ENCODE peak calls at places on chromosomes 3 and 15, in four cellular contexts. One of them, this sample, is unnamed.

GRCh38 chr3:169083126-169083525 is 580.4 kb downstream of the MECOM start:
- DNase-seq in CD4-positive, CD25-positive, alpha-beta regulatory T cell: no peak
- DNase-seq in CD8-positive, alpha-beta memory T cell: no peak
- DNase-seq in lower lobe of right lung: no peak
- DNase-seq in this sample: no peak

GRCh38 chr3:170703121-170703588 is 117.3 kb upstream of the SLC7A14 start:
- DNase-seq in CD4-positive, CD25-positive, alpha-beta regulatory T cell: no peak
- DNase-seq in CD8-positive, alpha-beta memory T cell: no peak
- DNase-seq in lower lobe of right lung: no peak
- DNase-seq in this sample: peak

GRCh38 chr3:156899951-156900350 is 73.8 kb downstream of the LEKR1 start:
- DNase-seq in CD4-positive, CD25-positive, alpha-beta regulatory T cell: no peak
- DNase-seq in CD8-positive, alpha-beta memory T cell: no peak
- DNase-seq in lower lobe of right lung: no peak
- DNase-seq in this sample: no peak

GRCh38 chr3:124619887-124620599 is 110.2 kb upstream of the UMPS start:
- DNase-seq in CD4-positive, CD25-positive, alpha-beta regulatory T cell: peak
- DNase-seq in CD8-positive, alpha-beta memory T cell: peak
- DNase-seq in lower lobe of right lung: no peak
- DNase-seq in this sample: no peak

GRCh38 chr3:14413381-14414071 is 11.1 kb downstream of the SLC6A6 start:
- DNase-seq in CD4-positive, CD25-positive, alpha-beta regulatory T cell: no peak
- DNase-seq in CD8-positive, alpha-beta memory T cell: no peak
- DNase-seq in lower lobe of right lung: peak
- DNase-seq in this sample: no peak

GRCh38 chr3:194504146-194504545 is 17.3 kb upstream of the ATP13A3 start:
- DNase-seq in CD4-positive, CD25-positive, alpha-beta regulatory T cell: no peak
- DNase-seq in CD8-positive, alpha-beta memory T cell: no peak
- DNase-seq in lower lobe of right lung: no peak
- DNase-seq in this sample: no peak

GRCh38 chr3:1943395-1944118 is 155.1 kb upstream of the CNTN4 start:
- DNase-seq in CD4-positive, CD25-positive, alpha-beta regulatory T cell: no peak
- DNase-seq in CD8-positive, alpha-beta memory T cell: no peak
- DNase-seq in lower lobe of right lung: no peak
- DNase-seq in this sample: no peak

GRCh38 chr3:131329774-131330173 is 51.8 kb upstream of the NUDT16 start:
- DNase-seq in CD4-positive, CD25-positive, alpha-beta regulatory T cell: no peak
- DNase-seq in CD8-positive, alpha-beta memory T cell: no peak
- DNase-seq in lower lobe of right lung: no peak
- DNase-seq in this sample: no peak

GRCh38 chr15:40787991-40788390 is 18.2 kb downstream of the C15orf62 start:
- DNase-seq in CD4-positive, CD25-positive, alpha-beta regulatory T cell: no peak
- DNase-seq in CD8-positive, alpha-beta memory T cell: no peak
- DNase-seq in lower lobe of right lung: peak
- DNase-seq in this sample: no peak

GRCh38 chr15:80779658-80780415 is 667 bp downstream of the CEMIP start:
- DNase-seq in CD4-positive, CD25-positive, alpha-beta regulatory T cell: no peak
- DNase-seq in CD8-positive, alpha-beta memory T cell: no peak
- DNase-seq in lower lobe of right lung: no peak
- DNase-seq in this sample: peak

GRCh38 chr3:67460841-67461240 is 193.6 kb downstream of the SUCLG2 start:
- DNase-seq in CD4-positive, CD25-positive, alpha-beta regulatory T cell: no peak
- DNase-seq in CD8-positive, alpha-beta memory T cell: no peak
- DNase-seq in lower lobe of right lung: no peak
- DNase-seq in this sample: no peak

GRCh38 chr15:80210612-80211554 is 41.1 kb downstream of the CTXND1 start:
- DNase-seq in CD4-positive, CD25-positive, alpha-beta regulatory T cell: no peak
- DNase-seq in CD8-positive, alpha-beta memory T cell: no peak
- DNase-seq in lower lobe of right lung: no peak
- DNase-seq in this sample: no peak

GRCh38 chr3:137763594-137763938 is 549 bp upstream of the SOX14 start:
- DNase-seq in CD4-positive, CD25-positive, alpha-beta regulatory T cell: no peak
- DNase-seq in CD8-positive, alpha-beta memory T cell: no peak
- DNase-seq in lower lobe of right lung: no peak
- DNase-seq in this sample: no peak

GRCh38 chr3:179322481-179323196 is at the start of gene ZNF639:
- DNase-seq in CD4-positive, CD25-positive, alpha-beta regulatory T cell: peak
- DNase-seq in CD8-positive, alpha-beta memory T cell: peak
- DNase-seq in lower lobe of right lung: peak
- DNase-seq in this sample: peak

GRCh38 chr3:40800343-40800742 is 275.6 kb downstream of the ZNF621 start:
- DNase-seq in CD4-positive, CD25-positive, alpha-beta regulatory T cell: no peak
- DNase-seq in CD8-positive, alpha-beta memory T cell: no peak
- DNase-seq in lower lobe of right lung: no peak
- DNase-seq in this sample: peak

GRCh38 chr3:13125092-13126015 is 52.1 kb upstream of the IQSEC1 start:
- DNase-seq in CD4-positive, CD25-positive, alpha-beta regulatory T cell: no peak
- DNase-seq in CD8-positive, alpha-beta memory T cell: no peak
- DNase-seq in lower lobe of right lung: peak
- DNase-seq in this sample: no peak

GRCh38 chr3:40120816-40121215 is 188.7 kb upstream of the EIF1B start:
- DNase-seq in CD4-positive, CD25-positive, alpha-beta regulatory T cell: no peak
- DNase-seq in CD8-positive, alpha-beta memory T cell: no peak
- DNase-seq in lower lobe of right lung: no peak
- DNase-seq in this sample: peak

GRCh38 chr3:28915711-28916481 is 365.0 kb upstream of the RBMS3 start:
- DNase-seq in CD4-positive, CD25-positive, alpha-beta regulatory T cell: no peak
- DNase-seq in CD8-positive, alpha-beta memory T cell: no peak
- DNase-seq in lower lobe of right lung: peak
- DNase-seq in this sample: peak

GRCh38 chr3:17806201-17806600 is 63.8 kb upstream of the TBC1D5 start:
- DNase-seq in CD4-positive, CD25-positive, alpha-beta regulatory T cell: peak
- DNase-seq in CD8-positive, alpha-beta memory T cell: peak
- DNase-seq in lower lobe of right lung: no peak
- DNase-seq in this sample: no peak

GRCh38 chr3:38646630-38647029 is 2.9 kb downstream of the SCN5A start:
- DNase-seq in CD4-positive, CD25-positive, alpha-beta regulatory T cell: no peak
- DNase-seq in CD8-positive, alpha-beta memory T cell: no peak
- DNase-seq in lower lobe of right lung: no peak
- DNase-seq in this sample: no peak

GRCh38 chr3:105351821-105352220 is 14.9 kb upstream of the ALCAM start:
- DNase-seq in CD4-positive, CD25-positive, alpha-beta regulatory T cell: no peak
- DNase-seq in CD8-positive, alpha-beta memory T cell: no peak
- DNase-seq in lower lobe of right lung: no peak
- DNase-seq in this sample: peak

GRCh38 chr3:158644345-158644908 is at the start of gene GFM1:
- DNase-seq in CD4-positive, CD25-positive, alpha-beta regulatory T cell: peak
- DNase-seq in CD8-positive, alpha-beta memory T cell: peak
- DNase-seq in lower lobe of right lung: peak
- DNase-seq in this sample: peak

GRCh38 chr3:180617049-180617448 is 15.1 kb downstream of the TTC14 start:
- DNase-seq in CD4-positive, CD25-positive, alpha-beta regulatory T cell: no peak
- DNase-seq in CD8-positive, alpha-beta memory T cell: no peak
- DNase-seq in lower lobe of right lung: no peak
- DNase-seq in this sample: no peak
- H3K27ac ChIP-seq in CD4-positive, CD25-positive, alpha-beta regulatory T cell: no peak
- H3K27ac ChIP-seq in CD8-positive, alpha-beta memory T cell: no peak
- H3K27ac ChIP-seq in lower lobe of right lung: no peak
- H3K27ac ChIP-seq in this sample: no peak

DNA sequence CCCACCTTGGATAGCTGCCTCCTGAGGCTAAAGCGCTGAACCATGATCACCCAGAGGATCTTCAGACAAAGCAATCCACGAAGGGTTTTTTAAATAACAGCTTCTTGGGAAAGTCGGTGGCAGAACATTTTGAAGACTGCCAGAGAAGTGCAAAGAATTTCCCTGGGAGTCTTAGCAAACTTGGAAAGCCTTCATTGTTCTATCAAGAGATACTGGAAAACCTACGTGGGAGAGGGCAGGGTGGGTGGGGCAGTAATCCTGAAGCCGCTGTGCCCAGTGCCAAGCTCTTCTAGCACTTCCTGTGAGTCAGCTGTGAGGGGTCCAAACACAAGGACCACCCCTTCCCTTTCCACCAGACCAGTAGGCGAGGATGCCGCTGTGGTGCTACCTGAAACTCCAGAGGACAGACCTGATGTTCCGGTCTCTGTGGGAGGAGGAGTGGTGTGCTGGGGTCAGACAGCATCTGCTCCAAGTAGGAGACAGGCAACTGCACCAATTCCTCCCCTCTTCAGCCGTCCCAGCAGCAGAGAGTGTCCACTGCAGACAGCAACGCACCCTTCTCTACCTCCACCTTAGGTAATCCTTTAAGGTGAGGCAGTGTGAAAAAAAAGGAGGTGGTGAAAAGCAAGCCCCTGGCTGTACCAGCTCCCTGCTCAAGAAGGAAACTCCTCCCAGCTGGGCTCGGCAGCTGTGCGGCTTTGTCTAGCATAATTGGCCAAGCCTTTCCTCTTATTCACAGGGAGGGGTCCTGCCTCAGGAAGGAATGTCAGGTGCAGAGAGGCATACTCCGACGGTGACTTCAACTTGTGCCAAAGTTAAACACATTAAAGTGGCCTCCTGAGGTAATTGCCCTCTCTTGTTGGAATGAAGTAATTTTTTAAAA is 99.0 kb downstream of the TMCC1 start:
- DNase-seq in CD4-positive, CD25-positive, alpha-beta regulatory T cell: no peak
- DNase-seq in CD8-positive, alpha-beta memory T cell: no peak
- DNase-seq in lower lobe of right lung: peak
- DNase-seq in this sample: peak
- H3K27ac ChIP-seq in CD4-positive, CD25-positive, alpha-beta regulatory T cell: no peak
- H3K27ac ChIP-seq in CD8-positive, alpha-beta memory T cell: no peak
- H3K27ac ChIP-seq in lower lobe of right lung: peak
- H3K27ac ChIP-seq in this sample: peak

GRCh38 chr3:147419062-147419701 is 10.0 kb downstream of the ZIC1 start:
- DNase-seq in CD4-positive, CD25-positive, alpha-beta regulatory T cell: no peak
- DNase-seq in CD8-positive, alpha-beta memory T cell: no peak
- DNase-seq in lower lobe of right lung: no peak
- DNase-seq in this sample: peak
- H3K27ac ChIP-seq in CD4-positive, CD25-positive, alpha-beta regulatory T cell: no peak
- H3K27ac ChIP-seq in CD8-positive, alpha-beta memory T cell: no peak
- H3K27ac ChIP-seq in lower lobe of right lung: no peak
- H3K27ac ChIP-seq in this sample: no peak

DNA sequence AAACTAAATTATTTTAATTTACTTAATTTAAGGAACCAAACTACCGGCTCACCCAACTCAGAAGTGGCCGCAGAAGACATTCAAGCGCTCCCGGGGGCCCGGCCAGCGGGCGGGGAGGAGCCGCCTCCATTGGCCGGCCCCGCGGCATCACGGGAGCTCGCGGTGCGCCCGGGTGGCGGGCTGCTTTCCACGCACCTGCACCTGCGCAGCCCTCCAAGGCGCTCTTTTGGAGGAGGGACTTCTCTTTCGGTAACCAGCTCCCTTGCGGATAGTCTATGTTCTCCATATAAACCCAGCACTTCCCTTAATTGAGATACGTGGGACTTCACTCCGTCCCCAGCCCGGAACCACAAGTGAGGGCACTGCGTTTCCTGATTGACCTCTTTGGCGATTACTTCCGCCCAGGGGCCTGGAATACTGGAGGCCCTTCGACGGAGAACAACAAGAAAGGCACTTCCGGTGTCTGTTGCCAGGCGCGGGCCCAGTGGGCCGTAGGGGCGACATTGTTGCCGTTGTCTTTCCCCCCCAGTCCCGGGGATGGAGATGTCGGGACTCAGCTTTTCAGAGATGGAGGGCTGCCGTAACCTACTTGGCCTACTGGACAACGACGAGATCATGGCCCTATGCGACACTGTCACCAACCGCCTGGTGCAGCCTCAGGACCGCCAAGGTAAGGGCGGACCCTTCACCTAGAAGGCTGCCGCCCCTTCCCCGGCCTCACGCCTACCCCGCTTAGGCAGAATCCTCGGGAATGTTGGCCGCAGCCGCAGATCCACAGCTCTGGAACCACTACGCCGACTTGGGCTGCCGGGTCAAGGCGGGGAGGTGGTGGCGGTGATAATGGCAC is at the start of gene C3orf38:
- DNase-seq in CD4-positive, CD25-positive, alpha-beta regulatory T cell: peak
- DNase-seq in CD8-positive, alpha-beta memory T cell: peak
- DNase-seq in lower lobe of right lung: peak
- DNase-seq in this sample: peak
- H3K27ac ChIP-seq in CD4-positive, CD25-positive, alpha-beta regulatory T cell: peak
- H3K27ac ChIP-seq in CD8-positive, alpha-beta memory T cell: peak
- H3K27ac ChIP-seq in lower lobe of right lung: peak
- H3K27ac ChIP-seq in this sample: peak